ENCODE peak calls at places on chromosome 3, in four cellular contexts. Q is progenitor cell of endocrine pancreas, M is B cell, V is kidney. K is an unnamed sample.
A peak's percentile ranks its signal among the peaks of the same experiment; 100 is the strongest.

GRCh38 chr3:16723994-16724393 is 118.8 kb upstream of the DAZL start:
- DNase-seq in Q (no peak), M (no peak), V (no peak), K (no peak)

GRCh38 chr3:71876706-71877105 is 91.8 kb upstream of the PROK2 start:
- DNase-seq in V (no peak), M (no peak), Q (no peak), K (no peak)

GRCh38 chr3:18443670-18444596 is 18.8 kb upstream of the SATB1 start:
- DNase-seq in Q (peak; percentile 21), M (peak; percentile 22), V (peak; percentile 74), K (peak; percentile 14)

GRCh38 chr3:125683067-125683844 is 88.0 kb upstream of the OSBPL11 start:
- DNase-seq in V (peak; percentile 41), M (no peak), Q (no peak), K (no peak)

GRCh38 chr3:38643090-38643489 is 6.4 kb downstream of the SCN5A start:
- DNase-seq in Q (no peak), M (peak; percentile 8), V (no peak), K (no peak)

GRCh38 chr3:132726341-132726823 is 4.2 kb upstream of the NPHP3 start:
- DNase-seq in V (no peak), Q (no peak), M (peak; percentile 30), K (peak; percentile 28)

GRCh38 chr3:128845695-128846491 is 33.5 kb upstream of the ACAD9 start:
- DNase-seq in V (peak; percentile 93), Q (peak; percentile 65), M (peak; percentile 82), K (peak; percentile 88)

GRCh38 chr3:2523251-2523836 is 424.7 kb downstream of the CNTN4 start:
- DNase-seq in V (no peak), M (no peak), Q (no peak), K (no peak)

GRCh38 chr3:178583963-178584575 is 47.8 kb downstream of the KCNMB2 start:
- DNase-seq in V (no peak), M (no peak), Q (no peak), K (no peak)

GRCh38 chr3:127440384-127440783 is 150.1 kb downstream of the TPRA1 start:
- DNase-seq in Q (no peak), M (no peak), V (peak; percentile 26), K (no peak)

GRCh38 chr3:160613661-160614060 is 48.3 kb upstream of the KPNA4 start:
- DNase-seq in Q (no peak), V (no peak), M (no peak), K (no peak)

GRCh38 chr3:35777065-35777464 is 137.7 kb downstream of the ARPP21 start:
- DNase-seq in Q (no peak), M (no peak), V (no peak), K (no peak)

GRCh38 chr3:116929534-116930222 is 220.1 kb downstream of the TUSC7 start:
- DNase-seq in Q (no peak), V (no peak), M (no peak), K (no peak)

GRCh38 chr3:11794927-11795326 is 51.8 kb downstream of the TAMM41 start:
- DNase-seq in Q (no peak), V (no peak), M (no peak), K (no peak)

GRCh38 chr3:184523825-184524615 is 37.6 kb upstream of the EPHB3 start:
- DNase-seq in M (no peak), Q (no peak), V (no peak), K (no peak)

GRCh38 chr3:165521131-165521871 is 315.9 kb downstream of the BCHE start:
- DNase-seq in Q (no peak), V (no peak), M (no peak), K (no peak)

GRCh38 chr3:167996514-167996913 is 99.2 kb downstream of the GOLIM4 start:
- DNase-seq in Q (no peak), V (no peak), M (no peak), K (no peak)

GRCh38 chr3:56989434-56990294 is 70.8 kb upstream of the SPATA12 start:
- DNase-seq in Q (no peak), M (no peak), V (no peak), K (no peak)

GRCh38 chr3:119297169-119297568 is 3.0 kb downstream of the ARHGAP31 start:
- DNase-seq in M (no peak), V (no peak), Q (no peak), K (no peak)

GRCh38 chr3:119672791-119673190 is 4.4 kb downstream of the COX17 start:
- DNase-seq in M (no peak), Q (no peak), V (no peak), K (no peak)

GRCh38 chr3:4680881-4681300 is 187.7 kb downstream of the ITPR1 start:
- DNase-seq in M (no peak), V (no peak), Q (no peak), K (no peak)

GRCh38 chr3:1346386-1346785 is 253.6 kb downstream of the CNTN6 start:
- DNase-seq in Q (no peak), M (no peak), V (no peak), K (no peak)

GRCh38 chr3:185820973-185821758 is 3.7 kb downstream of the IGF2BP2 start:
- DNase-seq in M (no peak), Q (no peak), V (no peak), K (no peak)

GRCh38 chr3:87332789-87333188 is 56.4 kb upstream of the POU1F1 start:
- DNase-seq in V (no peak), M (no peak), Q (no peak), K (no peak)

GRCh38 chr3:30526031-30526430 is 80.4 kb upstream of the TGFBR2 start:
- DNase-seq in Q (no peak), V (no peak), M (no peak), K (no peak)

GRCh38 chr3:177463863-177464262 is 266.6 kb upstream of the TBL1XR1 start:
- DNase-seq in M (no peak), Q (no peak), V (no peak), K (no peak)

GRCh38 chr3:10249833-10250232 is 1.6 kb downstream of the TATDN2 start:
- DNase-seq in M (no peak), Q (no peak), V (no peak), K (no peak)

GRCh38 chr3:132536442-132537153 is 60.5 kb upstream of the ACKR4 start:
- DNase-seq in M (no peak), Q (no peak), V (no peak), K (no peak)

GRCh38 chr3:86988235-86988634 is 2.7 kb downstream of the VGLL3 start:
- DNase-seq in Q (no peak), V (no peak), M (no peak), K (no peak)

GRCh38 chr3:36959821-36960220 is 15.0 kb upstream of the TRANK1 start:
- DNase-seq in M (no peak), V (no peak), Q (no peak), K (no peak)

GRCh38 chr3:114830652-114831051 is 316.4 kb downstream of the ZBTB20 start:
- DNase-seq in M (no peak), Q (no peak), V (no peak), K (no peak)

GRCh38 chr3:4722103-4722502 is 229.0 kb downstream of the ITPR1 start:
- DNase-seq in M (no peak), Q (no peak), V (no peak), K (peak; percentile 65)

GRCh38 chr3:78728406-78729145 is 1039.2 kb downstream of the ROBO1 start:
- DNase-seq in V (peak; percentile 77), M (no peak), Q (no peak), K (no peak)

DNA sequence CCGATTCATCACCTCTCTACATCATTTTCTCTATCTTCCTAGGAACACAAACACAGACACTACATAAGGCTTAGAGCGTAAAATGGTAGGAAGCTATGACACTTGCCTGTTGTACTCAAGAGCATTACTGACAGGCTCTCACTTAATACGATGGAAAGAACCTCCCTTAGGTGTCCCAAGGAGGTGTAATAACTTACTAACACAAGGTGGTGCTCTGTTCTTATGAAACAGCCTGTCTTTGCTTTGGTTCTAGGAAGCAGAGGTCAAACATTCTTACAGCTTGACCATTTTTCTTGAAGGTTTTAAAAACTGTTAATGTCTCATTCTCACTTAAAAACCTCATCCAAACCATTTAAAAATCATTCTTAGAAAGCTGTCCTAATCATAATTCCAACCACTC is 317.9 kb upstream of the AGTR1 start:
- DNase-seq in M (no peak), Q (no peak), V (no peak), K (peak; percentile 4)
- TF ChIP-seq CTCF in M (no peak), Q (peak; percentile 81), V (peak; percentile 47), K (no peak)

DNA sequence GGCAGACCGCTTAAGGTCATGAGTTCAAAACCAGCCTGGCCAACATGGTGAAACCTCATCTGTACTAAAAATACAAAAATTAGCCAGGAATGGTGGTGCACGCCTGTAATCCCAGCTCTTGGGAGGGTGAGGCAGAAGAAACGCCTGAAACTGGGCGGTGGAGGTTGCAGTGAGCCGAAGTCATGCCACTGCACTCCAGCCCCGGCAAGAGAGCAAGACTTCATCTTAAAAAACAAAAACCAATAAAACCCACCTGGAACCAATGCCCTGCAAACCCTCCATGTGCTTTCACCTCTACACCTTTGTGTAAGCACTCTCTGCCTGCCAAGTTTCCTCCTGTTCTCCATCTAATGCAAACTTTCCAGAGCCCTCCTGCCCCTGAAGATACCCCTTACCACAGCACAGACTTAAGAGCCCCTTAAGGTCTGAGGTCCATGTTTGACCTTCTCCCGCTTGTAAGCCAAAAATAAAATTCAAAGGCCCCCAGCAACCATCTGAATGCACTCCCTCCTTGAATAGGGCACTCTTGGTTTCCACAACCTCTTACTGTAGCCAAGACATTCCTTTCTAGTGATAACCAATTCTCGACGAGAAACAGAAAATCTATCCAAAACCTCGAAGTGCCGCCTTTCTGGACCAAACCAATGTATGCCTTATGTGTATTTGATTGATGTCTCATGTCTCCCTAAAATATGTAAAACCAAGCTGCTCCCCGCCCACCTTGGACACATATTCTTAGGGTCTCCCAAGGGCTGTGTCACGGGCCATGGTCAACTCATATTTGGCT is 3.0 kb downstream of the RPL32 start:
- DNase-seq in V (no peak), M (no peak), Q (no peak), K (no peak)
- TF ChIP-seq CTCF in V (no peak), M (no peak), Q (no peak), K (no peak)

DNA sequence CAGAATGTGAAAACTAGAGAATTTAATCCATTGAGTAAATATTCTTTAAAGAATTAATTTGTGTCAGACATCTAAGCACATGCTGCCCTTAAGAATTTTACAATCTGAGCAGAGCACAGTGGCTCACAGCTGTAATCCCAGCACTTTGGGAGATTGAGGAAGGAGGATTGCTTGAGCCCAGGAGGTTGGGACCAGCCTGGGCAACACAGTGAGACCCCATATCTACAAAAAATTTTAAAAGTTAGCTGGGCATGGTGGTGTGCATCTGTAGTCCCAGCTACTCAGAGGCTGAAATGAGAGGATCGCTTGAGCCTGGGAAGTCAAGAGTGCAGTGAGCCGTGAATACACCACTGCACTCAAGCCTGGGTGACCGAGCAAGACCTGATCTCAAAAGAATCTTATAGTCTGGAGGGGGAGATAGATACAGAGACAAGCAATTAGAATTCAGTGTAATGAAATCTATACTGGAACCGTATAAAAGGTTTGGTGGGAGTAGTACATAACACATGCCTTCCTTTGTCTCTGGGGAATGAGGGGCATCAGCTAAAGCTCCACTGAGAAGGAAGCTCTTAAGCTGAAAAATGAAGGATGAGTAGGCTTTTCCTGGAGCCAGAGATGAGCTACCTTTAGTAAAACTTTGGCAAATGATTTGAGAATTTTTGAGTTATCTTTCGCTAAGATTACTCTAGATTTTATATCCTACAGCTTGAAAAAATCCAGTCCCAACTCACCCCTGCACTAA is 21.3 kb downstream of the ATP11B start:
- DNase-seq in Q (no peak), V (no peak), M (no peak), K (no peak)
- TF ChIP-seq CTCF in Q (no peak), V (no peak), M (no peak), K (no peak)

GRCh38 chr3:112972158-112972557 is 2.7 kb downstream of the CD200R1 start:
- DNase-seq in V (no peak), M (no peak), Q (no peak), K (no peak)
- TF ChIP-seq CTCF in V (no peak), M (no peak), Q (no peak), K (peak; percentile 19)

GRCh38 chr3:14857506-14857905 is 38.7 kb downstream of the FGD5 start:
- DNase-seq in V (no peak), Q (no peak), M (no peak), K (no peak)
- TF ChIP-seq CTCF in V (no peak), Q (no peak), M (no peak), K (no peak)

GRCh38 chr3:107737909-107738308 is 215.1 kb downstream of the BBX start:
- DNase-seq in V (no peak), M (no peak), Q (no peak), K (no peak)
- TF ChIP-seq CTCF in V (no peak), M (no peak), Q (no peak), K (no peak)

K was measured in GM13977.